ENCODE peak calls at places on chromosome 6, in four cellular contexts. P, J, E and Y are unnamed samples.

GRCh38 chr6:33236852-33237251 is 28.6 kb downstream of the RING1 start:
- DNase-seq in E (no peak), P (no peak), J (no peak), Y (no peak)

GRCh38 chr6:105991561-105992314 is 94.4 kb upstream of the PRDM1 start:
- DNase-seq in J (no peak), E (peak; percentile 45), P (peak; percentile 18), Y (peak; percentile 5)

GRCh38 chr6:142821860-142822259 is 123.1 kb downstream of the HIVEP2 start:
- DNase-seq in P (no peak), J (no peak), E (no peak), Y (no peak)

GRCh38 chr6:2870046-2870636 is 28.5 kb upstream of the SERPINB1 start:
- DNase-seq in E (no peak), J (no peak), P (no peak), Y (no peak)

GRCh38 chr6:56364482-56365313 is 117.3 kb upstream of the COL21A1 start:
- DNase-seq in J (no peak), P (no peak), E (no peak), Y (no peak)

GRCh38 chr6:48449002-48449401 is 338.0 kb upstream of the PTCHD4 start:
- DNase-seq in P (no peak), J (no peak), E (no peak), Y (no peak)

GRCh38 chr6:32449088-32449736 is 9.5 kb downstream of the HLA-DRA start:
- DNase-seq in E (no peak), J (no peak), P (no peak), Y (no peak)

GRCh38 chr6:123380257-123380656 is 256.5 kb downstream of the TRDN start:
- DNase-seq in P (no peak), J (peak; percentile 3), E (peak; percentile 9), Y (peak; percentile 22)

GRCh38 chr6:26594730-26595632 is 1.8 kb upstream of the ABT1 start:
- DNase-seq in P (peak; percentile 53), J (peak; percentile 78), E (peak; percentile 74), Y (peak; percentile 58)

GRCh38 chr6:109260701-109261100 is 121.6 kb downstream of the CD164 start:
- DNase-seq in E (no peak), J (no peak), P (no peak), Y (no peak)

GRCh38 chr6:30411515-30412207 is 66.7 kb downstream of the RPP21 start:
- DNase-seq in J (peak; percentile 51), P (no peak), E (peak; percentile 33), Y (peak; percentile 52)

GRCh38 chr6:12328701-12329100 is 38.5 kb downstream of the EDN1 start:
- DNase-seq in J (no peak), E (no peak), P (no peak), Y (no peak)

GRCh38 chr6:11486959-11487358 is 50.6 kb upstream of the TMEM170B start:
- DNase-seq in P (no peak), E (no peak), J (no peak), Y (no peak)

GRCh38 chr6:5866547-5867051 is 140.1 kb downstream of the NRN1 start:
- DNase-seq in P (no peak), E (no peak), J (no peak), Y (peak; percentile 55)

GRCh38 chr6:116278478-116278822 is 1.3 kb downstream of the TSPYL1 start:
- DNase-seq in E (no peak), J (no peak), P (no peak), Y (no peak)

GRCh38 chr6:119326291-119327005 is 23.1 kb downstream of the MAN1A1 start:
- DNase-seq in P (no peak), E (no peak), J (no peak), Y (no peak)

GRCh38 chr6:149750136-149750609 is 632 bp downstream of the PCMT1 start:
- DNase-seq in J (peak; percentile 60), P (peak; percentile 47), E (peak; percentile 84), Y (peak; percentile 80)

GRCh38 chr6:155913816-155914215 is 458.2 kb upstream of the NOX3 start:
- DNase-seq in E (no peak), P (no peak), J (no peak), Y (no peak)

GRCh38 chr6:28333047-28333446 is 2.9 kb downstream of the ZSCAN31 start:
- DNase-seq in J (no peak), P (no peak), E (no peak), Y (no peak)

GRCh38 chr6:19153270-19153980 is 683.7 kb upstream of the ID4 start:
- DNase-seq in J (no peak), E (no peak), P (no peak), Y (no peak)

GRCh38 chr6:7021306-7021705 is 86.5 kb upstream of the RREB1 start:
- DNase-seq in E (no peak), J (no peak), P (no peak), Y (no peak)

GRCh38 chr6:170292778-170293164 is 1.9 kb upstream of the DLL1 start:
- DNase-seq in J (no peak), E (peak; percentile 62), P (peak; percentile 38), Y (no peak)

DNA sequence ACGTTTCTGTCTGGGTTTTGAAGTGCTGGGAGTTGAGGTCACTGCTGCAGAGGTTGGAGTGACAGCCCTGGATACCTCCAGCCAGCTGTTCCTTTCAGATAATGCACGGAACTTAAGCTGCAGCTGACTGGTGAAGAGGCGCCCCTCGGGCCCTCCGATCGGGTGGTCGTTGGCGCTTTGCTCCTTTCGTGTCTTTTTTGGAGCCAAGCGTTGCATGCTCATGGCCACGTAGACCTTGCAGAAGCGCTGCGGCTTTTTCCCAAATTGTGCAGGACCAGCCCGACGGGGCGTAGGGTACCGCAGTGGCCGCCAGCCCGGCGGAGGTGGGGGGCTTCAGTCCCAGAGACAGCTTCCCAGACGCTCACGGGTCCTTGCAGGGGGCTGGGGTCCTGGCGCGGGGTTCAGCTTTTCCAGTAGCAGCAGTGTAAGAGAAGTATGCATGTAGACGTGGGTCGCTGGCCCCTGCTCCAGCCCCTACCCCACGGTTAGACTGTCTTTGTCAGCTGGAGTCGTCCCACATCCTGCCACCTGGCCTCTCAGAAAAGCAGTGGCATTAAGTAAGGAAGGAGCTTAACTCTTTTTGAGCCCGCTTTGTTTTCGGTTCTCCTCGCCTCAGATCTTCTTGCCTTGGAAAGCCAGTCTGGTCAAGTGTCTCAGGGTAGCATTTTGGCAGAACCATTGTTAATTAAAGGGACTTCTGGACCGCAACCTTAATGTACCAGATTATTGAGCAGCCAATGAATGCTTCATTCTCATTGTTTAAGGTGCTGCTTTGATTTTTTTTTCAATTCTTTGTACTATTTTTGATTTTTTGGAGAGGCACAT is 838 bp downstream of the TNFAIP3 start:
- DNase-seq in E (peak; percentile 66), J (no peak), P (no peak), Y (no peak)
- TF ChIP-seq PHF8 in E (no peak), J (no peak), P (no peak), Y (peak; percentile 46)

GRCh38 chr6:129592516-129593232 is 117.3 kb downstream of the ARHGAP18 start:
- DNase-seq in J (no peak), P (no peak), E (no peak), Y (no peak)
- TF ChIP-seq PHF8 in J (no peak), P (no peak), E (no peak), Y (no peak)

DNA sequence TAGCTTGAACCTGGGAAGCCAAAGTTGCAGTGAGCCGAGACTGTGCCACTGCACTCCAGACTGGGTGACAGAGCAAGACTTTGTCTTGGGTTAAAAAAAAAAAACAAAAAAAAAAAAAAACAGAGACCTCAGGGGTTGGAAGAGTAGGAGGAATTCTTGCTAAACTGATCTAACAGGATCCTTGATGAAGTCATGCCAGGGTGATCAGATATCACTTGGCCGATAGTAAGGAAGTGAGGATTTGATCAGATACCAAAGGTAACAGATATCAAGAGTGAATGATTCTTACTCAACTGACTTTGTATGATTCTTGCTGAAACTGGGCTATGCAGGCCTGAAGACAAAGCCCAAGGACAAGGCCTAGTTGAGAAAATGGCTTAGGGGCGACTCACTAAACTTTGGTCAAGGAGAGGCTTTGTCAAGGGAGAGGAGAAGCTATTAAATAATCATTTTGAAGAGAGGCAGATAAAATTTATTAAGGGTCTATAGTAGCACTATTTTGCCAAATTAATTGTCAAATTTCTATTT is 624.7 kb downstream of the UTRN start:
- DNase-seq in P (no peak), E (no peak), J (no peak), Y (no peak)
- TF ChIP-seq PHF8 in P (no peak), E (no peak), J (no peak), Y (no peak)

GRCh38 chr6:35298625-35299140 is 1.1 kb downstream of the DEF6 start:
- DNase-seq in P (no peak), J (no peak), E (no peak), Y (no peak)

GRCh38 chr6:35297541-35298481 is at the start of gene DEF6:
- DNase-seq in P (no peak), J (peak; percentile 83), E (peak; percentile 96), Y (peak; percentile 88)

GRCh38 chr6:35299674-35300073 is 2.1 kb downstream of the DEF6 start:
- DNase-seq in J (no peak), P (no peak), E (peak; percentile 38), Y (no peak)

GRCh38 chr6:35302604-35303218 is 5.1 kb downstream of the DEF6 start:
- DNase-seq in E (peak; percentile 85), J (no peak), P (no peak), Y (no peak)

DNA sequence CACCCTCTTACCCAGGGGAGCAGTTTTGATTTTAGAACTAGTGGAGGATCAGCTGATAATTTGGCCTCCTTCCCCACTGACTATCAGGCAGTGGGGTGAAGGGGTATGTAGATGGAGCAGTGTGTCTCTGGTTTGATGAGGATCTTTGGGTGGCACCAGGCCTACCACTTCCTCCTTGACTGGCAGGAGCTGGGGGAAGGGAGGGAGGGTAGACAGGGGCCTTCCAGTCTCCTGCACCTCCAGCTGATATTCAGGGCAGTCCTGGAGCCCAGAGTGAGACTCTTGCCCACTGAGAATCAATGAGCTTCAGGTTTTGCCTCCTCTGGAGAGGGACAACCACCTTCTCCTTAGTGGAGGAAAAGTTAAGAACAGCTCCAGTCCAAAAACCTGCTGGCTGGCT is 3.2 kb downstream of the DEF6 start:
- DNase-seq in P (no peak), E (no peak), J (no peak), Y (no peak)
- TF ChIP-seq PHF8 in P (no peak), E (no peak), J (no peak), Y (no peak)

GRCh38 chr6:152094992-152095592 is 287.6 kb downstream of the ESR1 start:
- DNase-seq in P (peak; percentile 59), J (peak; percentile 19), E (peak; percentile 46), Y (peak; percentile 45)

GRCh38 chr6:152096863-152097496 is 289.5 kb downstream of the ESR1 start:
- DNase-seq in J (no peak), E (no peak), P (no peak), Y (no peak)

GRCh38 chr6:152094276-152094675 is 286.8 kb downstream of the ESR1 start:
- DNase-seq in J (no peak), P (no peak), E (no peak), Y (no peak)

GRCh38 chr6:152098683-152099082 is 291.2 kb downstream of the ESR1 start:
- DNase-seq in E (no peak), J (no peak), P (no peak), Y (no peak)

DNA sequence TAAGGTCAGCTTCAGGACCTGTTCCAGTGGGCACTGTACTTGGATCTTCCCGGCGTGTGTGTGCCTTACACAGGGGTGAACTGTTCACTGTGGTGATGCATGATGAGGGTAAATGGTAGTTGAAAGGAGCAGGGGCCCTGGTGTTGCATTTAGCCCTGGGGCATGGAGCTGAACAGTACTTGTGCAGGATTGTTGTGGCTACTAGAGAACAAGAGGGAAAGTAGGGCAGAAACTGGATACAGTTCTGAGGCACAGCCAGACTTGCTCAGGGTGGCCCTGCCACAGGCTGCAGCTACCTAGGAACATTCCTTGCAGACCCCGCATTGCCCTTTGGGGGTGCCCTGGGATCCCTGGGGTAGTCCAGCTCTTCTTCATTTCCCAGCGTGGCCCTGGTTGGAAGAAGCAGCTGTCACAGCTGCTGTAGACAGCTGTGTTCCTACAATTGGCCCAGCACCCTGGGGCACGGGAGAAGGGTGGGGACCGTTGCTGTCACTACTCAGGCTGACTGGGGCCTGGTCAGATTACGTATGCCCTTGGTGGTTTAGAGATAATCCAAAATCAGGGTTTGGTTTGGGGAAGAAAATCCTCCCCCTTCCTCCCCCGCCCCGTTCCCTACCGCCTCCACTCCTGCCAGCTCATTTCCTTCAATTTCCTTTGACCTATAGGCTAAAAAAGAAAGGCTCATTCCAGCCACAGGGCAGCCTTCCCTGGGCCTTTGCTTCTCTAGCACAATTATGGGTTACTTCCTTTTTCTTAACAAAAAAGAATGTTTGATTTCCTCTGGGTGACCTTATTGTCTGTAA is 292.5 kb downstream of the ESR1 start:
- DNase-seq in E (no peak), J (no peak), P (no peak), Y (no peak)
- TF ChIP-seq PHF8 in E (no peak), J (no peak), P (no peak), Y (no peak)